ENCODE peak calls at places on chromosomes 6 and 20, in six cellular contexts. Y is psoas muscle; D is AG09319; G is Peyer's patch; N is CD8-positive, alpha-beta T cell; M is foreskin fibroblast. I is an unnamed sample.

GRCh38 chr6:131861356-131861755 is 53.5 kb downstream of the ENPP1 start:
- DNase-seq in M (peak), Y (no peak), N (no peak), G (no peak), D (peak), I (no peak)

GRCh38 chr6:22569281-22570184 is at the start of gene HDGFL1:
- DNase-seq in Y (peak), N (no peak), G (no peak), D (no peak), M (no peak), I (no peak)

GRCh38 chr20:48015136-48015925 is 230.1 kb upstream of the SULF2 start:
- DNase-seq in G (no peak), N (no peak), Y (no peak), M (no peak), D (no peak), I (no peak)

GRCh38 chr6:7469696-7470095 is 71.8 kb upstream of the DSP start:
- DNase-seq in Y (no peak), D (peak), M (peak), N (no peak), G (no peak), I (no peak)

GRCh38 chr20:9685011-9685410 is 153.9 kb downstream of the PAK5 start:
- DNase-seq in D (no peak), G (no peak), N (no peak), M (no peak), Y (no peak), I (no peak)

GRCh38 chr20:45115386-45115774 is 406 bp upstream of the WFDC5 start:
- DNase-seq in D (no peak), G (no peak), M (no peak), Y (no peak), N (no peak), I (no peak)

GRCh38 chr20:59159091-59159821 is 4.4 kb upstream of the ZNF831 start:
- DNase-seq in N (peak), M (no peak), Y (no peak), G (peak), D (no peak), I (no peak)

GRCh38 chr6:119446623-119447008 is 97.1 kb upstream of the MAN1A1 start:
- DNase-seq in M (peak), D (peak), N (no peak), Y (no peak), G (no peak), I (no peak)

GRCh38 chr20:53191957-53192356 is 219.8 kb downstream of the TSHZ2 start:
- DNase-seq in N (no peak), G (no peak), D (no peak), Y (no peak), M (no peak), I (no peak)

GRCh38 chr6:35024601-35025054 is 116.5 kb downstream of the TCP11 start:
- DNase-seq in M (peak), G (no peak), N (no peak), D (no peak), Y (peak), I (no peak)

GRCh38 chr20:37643400-37643799 is 50.4 kb upstream of the CTNNBL1 start:
- DNase-seq in Y (no peak), D (no peak), M (peak), N (no peak), G (no peak), I (no peak)

GRCh38 chr6:73644030-73644429 is 9.8 kb downstream of the SLC17A5 start:
- DNase-seq in M (no peak), Y (no peak), N (no peak), G (no peak), D (no peak), I (no peak)

GRCh38 chr20:51484141-51484815 is 58.2 kb downstream of the NFATC2 start:
- DNase-seq in G (no peak), M (no peak), D (no peak), N (no peak), Y (no peak), I (no peak)

GRCh38 chr6:152897807-152898399 is 84.9 kb downstream of the FBXO5 start:
- DNase-seq in N (peak), D (peak), G (peak), Y (peak), M (peak), I (peak)

GRCh38 chr20:51460163-51460562 is 82.4 kb downstream of the NFATC2 start:
- DNase-seq in M (no peak), G (no peak), Y (no peak), D (no peak), N (no peak), I (no peak)

GRCh38 chr20:645318-646106 is 7.5 kb downstream of the SRXN1 start:
- DNase-seq in D (no peak), M (peak), G (peak), Y (peak), N (peak), I (peak)

GRCh38 chr6:11460001-11460668 is 77.4 kb upstream of the TMEM170B start:
- DNase-seq in D (no peak), G (peak), M (peak), N (no peak), Y (no peak), I (peak)

GRCh38 chr6:20497200-20497820 is 36.9 kb upstream of the CDKAL1 start:
- DNase-seq in D (peak), G (no peak), N (no peak), Y (no peak), M (peak), I (no peak)

GRCh38 chr6:73234732-73235131 is 9.4 kb upstream of the KHDC1L start:
- DNase-seq in N (no peak), G (no peak), D (peak), M (peak), Y (no peak), I (no peak)

GRCh38 chr6:73586416-73586974 is 65.7 kb upstream of the EEF1A1 start:
- DNase-seq in N (no peak), D (no peak), M (peak), G (no peak), Y (no peak), I (no peak)

GRCh38 chr6:144319193-144319592 is 34.1 kb downstream of the UTRN start:
- DNase-seq in M (no peak), G (no peak), N (no peak), Y (no peak), D (no peak), I (no peak)

DNA sequence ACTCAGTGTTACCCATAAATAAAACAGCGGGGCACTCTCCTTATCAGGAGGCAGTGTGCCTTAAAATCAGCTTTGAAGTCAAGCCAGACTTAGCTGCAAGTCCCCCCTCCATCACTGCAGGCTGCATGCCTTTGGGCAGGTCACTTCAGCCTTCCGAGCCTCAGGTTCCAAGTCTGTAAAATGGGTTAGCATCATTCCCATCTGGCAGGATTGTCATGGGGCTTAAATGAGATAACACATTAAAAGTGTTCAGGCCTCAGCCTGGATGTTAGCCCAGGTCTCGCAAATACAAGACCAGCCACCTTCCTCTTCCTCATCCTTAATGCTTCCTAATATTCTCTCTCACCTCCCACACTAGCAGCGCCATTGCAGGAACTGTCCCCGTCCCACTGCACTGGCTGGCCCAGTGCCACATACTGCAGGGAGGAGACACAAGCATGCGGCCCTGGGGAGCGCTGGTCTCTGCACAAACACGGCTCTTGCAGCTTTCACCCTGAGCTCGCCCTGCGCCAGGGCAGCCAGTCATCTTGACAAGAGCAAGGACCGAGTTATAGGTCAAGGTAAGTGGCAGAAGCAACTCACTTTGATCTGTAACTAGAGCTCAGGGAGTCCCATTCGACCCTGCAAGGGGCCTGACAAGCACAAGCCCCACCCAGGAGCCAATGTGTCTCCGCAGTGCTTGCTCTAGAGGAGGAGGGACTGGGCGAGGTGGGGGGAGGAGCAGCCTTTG is 564.6 kb upstream of the AGPAT4 start:
- DNase-seq in D (no peak), M (no peak), N (no peak), G (no peak), Y (no peak), I (no peak)
- TF ChIP-seq CTCF in D (no peak), M (no peak), N (no peak), G (no peak), Y (no peak), I (no peak)

GRCh38 chr6:31898200-31899011 is 908 bp upstream of the EHMT2 start:
- DNase-seq in Y (no peak), N (peak), M (peak), G (peak), D (no peak), I (no peak)
- TF ChIP-seq CTCF in Y (no peak), N (no peak), M (no peak), G (no peak), D (no peak), I (no peak)

GRCh38 chr6:168180548-168181011 is 101.6 kb upstream of the FRMD1 start:
- DNase-seq in N (no peak), M (no peak), G (no peak), D (no peak), Y (no peak), I (no peak)

GRCh38 chr6:168177492-168177891 is 98.5 kb upstream of the FRMD1 start:
- DNase-seq in Y (no peak), M (no peak), G (no peak), N (no peak), D (no peak), I (no peak)

GRCh38 chr6:168181316-168181715 is 102.3 kb upstream of the FRMD1 start:
- DNase-seq in G (no peak), N (no peak), M (no peak), D (no peak), Y (no peak), I (no peak)

GRCh38 chr6:168179702-168180382 is 100.8 kb upstream of the FRMD1 start:
- DNase-seq in N (no peak), D (no peak), G (no peak), M (no peak), Y (no peak), I (no peak)

GRCh38 chr6:168179133-168179532 is 100.1 kb upstream of the FRMD1 start:
- DNase-seq in N (no peak), M (no peak), D (no peak), Y (no peak), G (no peak), I (no peak)
- TF ChIP-seq CTCF in N (no peak), M (no peak), D (no peak), Y (no peak), G (no peak), I (no peak)

GRCh38 chr6:89941031-89941775 is 46.9 kb downstream of the GJA10 start:
- DNase-seq in G (no peak), Y (peak), N (no peak), D (no peak), M (peak), I (no peak)

GRCh38 chr6:89942601-89943000 is 48.3 kb downstream of the GJA10 start:
- DNase-seq in M (no peak), D (no peak), G (no peak), Y (no peak), N (no peak), I (no peak)

GRCh38 chr6:89944181-89944755 is 50.0 kb downstream of the GJA10 start:
- DNase-seq in D (no peak), M (peak), N (no peak), G (no peak), Y (no peak), I (no peak)

GRCh38 chr6:89941847-89942497 is 47.7 kb downstream of the GJA10 start:
- DNase-seq in D (no peak), G (no peak), N (no peak), M (no peak), Y (no peak), I (no peak)

GRCh38 chr6:89944826-89945407 is 50.6 kb downstream of the GJA10 start:
- DNase-seq in Y (no peak), M (peak), D (no peak), G (no peak), N (no peak), I (no peak)
- TF ChIP-seq CTCF in Y (peak), M (peak), D (peak), G (peak), N (peak), I (no peak)

DNA sequence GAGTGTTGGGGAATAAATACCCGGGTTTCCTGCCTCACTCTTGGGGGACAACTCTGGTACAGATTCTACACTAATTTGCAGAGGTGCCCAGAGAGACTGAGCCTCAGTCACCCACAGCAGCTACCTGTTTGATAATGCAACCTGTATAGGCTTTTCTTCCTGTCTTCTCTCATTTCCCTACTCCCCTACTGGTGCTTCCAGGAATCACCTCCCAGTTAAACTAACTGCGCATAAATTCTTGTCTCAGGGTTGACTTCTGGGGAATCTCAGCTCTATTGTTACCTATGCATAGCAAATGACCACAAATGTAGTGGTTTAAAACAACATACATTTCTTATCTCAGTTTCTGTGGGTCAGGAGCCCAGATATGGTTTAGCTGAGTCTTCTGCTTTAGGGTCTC is 11.3 kb downstream of the OCSTAMP start:
- DNase-seq in N (no peak), Y (no peak), G (no peak), D (no peak), M (no peak), I (no peak)
- TF ChIP-seq CTCF in N (no peak), Y (no peak), G (no peak), D (no peak), M (no peak), I (no peak)

GRCh38 chr20:5154543-5154925 is 27.7 kb downstream of the CDS2 start:
- DNase-seq in N (no peak), G (no peak), Y (no peak), D (no peak), M (no peak), I (no peak)

GRCh38 chr20:5156670-5157448 is 30.1 kb downstream of the CDS2 start:
- DNase-seq in D (no peak), Y (no peak), M (peak), G (no peak), N (no peak), I (no peak)

GRCh38 chr20:5153152-5153467 is 26.3 kb downstream of the CDS2 start:
- DNase-seq in D (no peak), N (no peak), G (no peak), M (no peak), Y (no peak), I (no peak)

GRCh38 chr20:5150226-5151076 is 23.6 kb downstream of the CDS2 start:
- DNase-seq in Y (peak), D (no peak), G (no peak), M (peak), N (no peak), I (no peak)

GRCh38 chr20:5153612-5154542 is 27.1 kb downstream of the CDS2 start:
- DNase-seq in M (no peak), N (no peak), D (no peak), Y (no peak), G (no peak), I (no peak)
- TF ChIP-seq CTCF in M (no peak), N (no peak), D (no peak), Y (no peak), G (no peak), I (no peak)

DNA sequence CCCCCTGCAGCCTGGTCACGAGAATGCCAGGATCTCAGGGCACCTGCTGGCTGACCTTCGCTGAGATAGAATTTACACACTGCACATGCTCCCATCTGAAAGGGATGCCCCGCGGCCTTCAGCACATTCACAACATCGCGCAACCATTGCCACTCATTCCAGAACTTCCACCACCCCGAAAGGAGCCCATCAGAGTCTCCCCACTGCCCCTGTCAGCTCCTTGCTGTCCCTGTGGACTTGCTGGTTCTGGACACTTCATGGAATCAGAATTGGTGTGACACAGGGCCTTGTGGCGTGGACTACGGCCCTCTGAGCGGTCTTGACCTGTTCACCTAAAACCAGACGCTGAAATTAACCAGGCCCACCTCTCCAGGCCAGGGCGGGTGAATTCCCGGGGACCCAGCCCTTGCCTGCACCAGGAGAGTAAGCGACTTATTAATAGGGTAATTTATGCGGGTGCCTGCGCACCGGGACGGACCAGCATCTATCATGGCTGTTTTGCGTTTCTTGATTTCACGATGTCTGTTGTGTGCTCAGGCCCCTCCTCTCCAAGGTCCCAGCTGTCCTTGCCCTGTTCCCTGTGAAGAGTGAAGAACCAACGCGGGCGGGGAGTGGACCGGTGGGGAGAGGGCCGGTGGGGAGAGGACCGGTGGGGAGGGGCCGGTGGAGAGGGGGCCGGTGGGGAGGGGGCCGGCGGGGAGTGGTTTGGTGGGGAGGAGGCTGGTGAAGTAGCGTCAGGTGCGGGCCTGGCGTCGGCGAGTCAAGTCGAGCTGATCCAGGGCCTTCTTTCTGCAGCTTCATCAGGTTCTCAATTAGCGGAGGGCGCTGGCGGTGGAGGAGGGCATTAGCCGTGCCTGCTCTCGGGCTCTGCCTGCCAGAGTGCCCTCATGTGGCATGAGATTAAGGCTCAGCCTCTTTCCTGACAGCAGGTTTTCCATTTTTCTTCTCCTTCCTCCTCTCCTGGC is 20.9 kb upstream of the BHLHE23 start:
- DNase-seq in M (peak), Y (peak), G (no peak), D (no peak), N (no peak), I (no peak)
- TF ChIP-seq CTCF in M (no peak), Y (no peak), G (no peak), D (no peak), N (no peak), I (no peak)

DNA sequence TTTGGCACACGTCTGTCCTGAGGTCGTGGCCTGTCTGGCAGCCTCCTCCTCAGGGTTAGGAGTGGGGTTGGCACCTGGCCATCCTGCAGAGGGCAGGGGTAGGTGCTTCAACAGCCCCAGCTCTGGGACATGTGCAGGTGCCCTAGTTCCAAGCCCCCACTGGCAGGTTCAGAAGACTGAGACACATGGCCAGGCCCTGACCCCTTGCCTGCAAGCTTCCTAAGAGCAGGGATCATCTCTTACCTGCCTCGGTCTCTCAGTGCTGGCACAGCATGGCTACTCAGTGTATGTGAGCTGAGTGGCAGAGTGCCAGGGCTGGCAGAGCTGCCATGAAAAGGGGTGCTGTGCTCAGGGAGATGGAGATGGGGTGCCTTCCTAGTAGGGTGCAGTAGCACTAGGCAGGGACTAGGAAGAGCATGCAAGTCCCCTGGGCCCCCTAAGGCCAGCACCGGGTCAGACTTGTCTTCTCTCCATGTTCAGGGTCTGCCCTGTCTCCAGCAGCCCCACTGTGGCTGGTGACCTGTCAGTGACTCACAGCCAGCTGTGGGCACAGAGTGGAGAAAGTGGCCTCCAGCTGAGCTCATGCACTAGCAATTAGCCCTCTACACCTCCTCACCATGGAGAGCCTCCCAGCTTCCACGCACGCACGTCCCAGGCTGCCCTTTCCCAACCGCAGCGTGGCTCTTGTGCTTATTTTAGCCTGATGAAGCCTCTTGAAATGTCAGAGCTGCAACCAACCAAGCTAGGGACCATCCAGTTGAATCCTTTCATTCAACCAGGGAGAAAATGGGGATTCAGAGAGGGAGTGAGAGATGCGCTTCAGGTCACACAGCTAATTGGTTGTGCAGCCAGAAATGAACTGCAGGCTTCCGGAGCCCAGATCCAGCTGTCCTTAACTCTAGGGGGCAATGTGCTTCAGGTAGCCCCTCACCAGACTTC is 116.6 kb downstream of the MRPL14 start:
- DNase-seq in D (peak), M (peak), N (no peak), Y (peak), G (no peak), I (no peak)
- TF ChIP-seq CTCF in D (no peak), M (no peak), N (no peak), Y (no peak), G (no peak), I (no peak)

GRCh38 chr6:16505711-16506362 is 255.4 kb downstream of the ATXN1 start:
- DNase-seq in Y (no peak), G (no peak), M (peak), N (no peak), D (peak), I (no peak)
- TF ChIP-seq CTCF in Y (no peak), G (no peak), M (no peak), N (no peak), D (peak), I (no peak)